ENCODE peak calls at places on chromosomes 16 and 17, in four cellular contexts. G, B, R and C are unnamed samples.

GRCh38 chr17:32323784-32324590 is 18.0 kb downstream of the C17orf75 start:
- DNase-seq in R (peak; percentile 43), B (no peak), G (no peak), C (no peak)

GRCh38 chr17:40647549-40648325 is at the start of gene SMARCE1:
- DNase-seq in G (peak; percentile 73), R (peak; percentile 78), B (peak; percentile 64), C (peak; percentile 43)

GRCh38 chr17:4901108-4901647 is 1.7 kb downstream of the CHRNE start:
- DNase-seq in G (no peak), B (no peak), R (no peak), C (no peak)

GRCh38 chr17:19301274-19301946 is 61.1 kb downstream of the B9D1 start:
- DNase-seq in R (no peak), G (no peak), B (no peak), C (no peak)

GRCh38 chr17:59190806-59191205 is 19.0 kb upstream of the SMG8 start:
- DNase-seq in G (no peak), B (no peak), R (no peak), C (no peak)

GRCh38 chr17:48374650-48375230 is 55.3 kb downstream of the SKAP1 start:
- DNase-seq in G (peak; percentile 51), B (no peak), R (no peak), C (peak; percentile 1)

GRCh38 chr17:9977175-9977574 is 72.1 kb upstream of the RCVRN start:
- DNase-seq in G (no peak), R (no peak), B (no peak), C (no peak)

GRCh38 chr17:70539172-70539924 is 370.0 kb downstream of the KCNJ2 start:
- DNase-seq in G (no peak), B (no peak), R (no peak), C (no peak)

GRCh38 chr16:49333268-49333597 is 40.4 kb upstream of the C16orf78 start:
- DNase-seq in G (no peak), B (no peak), R (no peak), C (no peak)

GRCh38 chr16:8928467-8928957 is 35.2 kb downstream of the USP7 start:
- DNase-seq in G (no peak), B (peak; percentile 28), R (no peak), C (no peak)

GRCh38 chr16:17271687-17272086 is 199.1 kb downstream of the XYLT1 start:
- DNase-seq in R (peak; percentile 48), G (peak; percentile 67), B (no peak), C (no peak)

GRCh38 chr17:33935822-33936221 is 319.3 kb upstream of the CCL2 start:
- DNase-seq in R (no peak), B (no peak), G (no peak), C (no peak)

GRCh38 chr17:1495265-1495664 is 2.8 kb upstream of the MYO1C start:
- DNase-seq in B (no peak), G (no peak), R (peak; percentile 24), C (no peak)

GRCh38 chr17:59121901-59122480 is 15.3 kb upstream of the TRIM37 start:
- DNase-seq in R (no peak), G (no peak), B (no peak), C (no peak)

GRCh38 chr17:60138769-60139437 is 10.9 kb upstream of the CA4 start:
- DNase-seq in G (peak; percentile 5), R (no peak), B (no peak), C (no peak)

GRCh38 chr16:22326771-22327445 is 29.7 kb downstream of the POLR3E start:
- DNase-seq in G (no peak), R (no peak), B (no peak), C (no peak)

GRCh38 chr16:60166111-60166510 is 1432.0 kb upstream of the GOT2 start:
- DNase-seq in G (no peak), R (no peak), B (no peak), C (no peak)

GRCh38 chr16:27389272-27389961 is 12.6 kb upstream of the IL21R start:
- DNase-seq in G (no peak), R (no peak), B (no peak), C (peak; percentile 79)

GRCh38 chr17:67528751-67529436 is 151.8 kb downstream of the PITPNC1 start:
- DNase-seq in R (peak; percentile 81), B (peak; percentile 45), G (peak; percentile 93), C (no peak)

GRCh38 chr16:3460585-3460984 is 17.1 kb downstream of the NAA60 start:
- DNase-seq in B (no peak), R (no peak), G (no peak), C (no peak)

DNA sequence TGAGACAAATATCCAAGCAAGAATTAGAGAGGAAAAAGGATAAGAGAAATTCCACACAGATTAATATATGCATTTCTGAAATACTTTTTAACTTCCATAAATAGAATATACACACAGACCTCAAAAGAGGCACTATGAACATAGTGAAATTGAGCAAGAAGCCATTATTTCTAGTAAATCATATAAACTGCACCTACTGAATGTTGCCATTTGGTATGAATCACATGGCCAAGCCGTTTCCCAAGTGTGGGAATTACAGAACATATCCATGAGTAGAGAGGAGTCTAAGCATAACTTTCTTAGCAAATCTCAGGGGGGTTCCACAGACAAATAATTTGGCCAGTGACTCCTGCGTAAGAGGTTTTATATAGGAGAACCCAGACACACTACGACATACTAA is 83.9 kb upstream of the PLEKHM1 start:
- DNase-seq in B (no peak), G (no peak), R (peak; percentile 77), C (no peak)
- H3K4me3 ChIP-seq in B (no peak overlapping the region), G (no peak overlapping the region), R (no peak overlapping the region), C (no peak overlapping the region)

DNA sequence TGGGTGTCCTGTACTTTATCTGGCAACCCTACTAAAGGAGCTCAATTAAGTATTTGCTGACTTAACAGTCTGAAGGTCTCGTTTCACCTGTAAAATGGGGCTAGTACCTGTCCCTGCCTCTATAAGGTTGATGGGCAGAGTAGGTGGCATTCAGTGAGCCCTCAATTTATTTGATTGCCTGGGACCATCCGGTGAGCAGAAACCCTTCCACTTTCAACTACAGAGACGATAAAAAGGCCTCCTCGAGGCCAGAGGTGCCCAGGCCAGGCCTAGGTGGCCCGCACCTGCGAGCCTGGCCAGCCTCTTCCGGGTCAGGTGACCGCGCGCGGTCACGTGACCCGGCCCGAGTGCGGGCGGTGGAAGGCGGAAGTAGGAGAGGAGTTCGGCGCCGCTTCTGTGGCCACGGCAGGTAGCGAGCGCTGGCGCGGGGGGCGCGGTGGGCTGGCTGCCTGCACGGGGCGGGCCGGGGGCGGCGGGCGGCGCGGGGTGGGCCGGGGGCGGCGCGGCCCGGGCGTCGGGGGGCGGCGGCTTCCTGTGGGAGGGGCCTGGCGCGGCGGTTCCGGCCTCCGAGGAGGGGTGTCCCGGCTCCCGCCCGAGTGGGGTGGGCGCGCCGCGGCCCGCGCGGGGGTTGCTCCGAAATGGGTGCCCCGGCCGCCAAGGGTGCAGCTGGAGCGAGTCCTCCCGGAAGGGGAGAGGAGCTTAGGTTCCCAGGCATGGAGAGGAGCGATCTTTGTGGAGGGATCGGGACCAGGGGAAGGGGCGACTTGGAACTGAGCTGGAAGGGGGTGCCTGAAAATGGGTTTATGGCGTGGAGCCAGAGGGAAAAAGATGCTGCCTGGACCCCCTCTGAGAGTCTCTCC is at the start of gene WWP2:
- DNase-seq in B (peak; percentile 70), G (peak; percentile 85), R (peak; percentile 46), C (peak; percentile 36)
- TF ChIP-seq CTCF in B (no peak), G (no peak), R (no peak), C (no peak)

DNA sequence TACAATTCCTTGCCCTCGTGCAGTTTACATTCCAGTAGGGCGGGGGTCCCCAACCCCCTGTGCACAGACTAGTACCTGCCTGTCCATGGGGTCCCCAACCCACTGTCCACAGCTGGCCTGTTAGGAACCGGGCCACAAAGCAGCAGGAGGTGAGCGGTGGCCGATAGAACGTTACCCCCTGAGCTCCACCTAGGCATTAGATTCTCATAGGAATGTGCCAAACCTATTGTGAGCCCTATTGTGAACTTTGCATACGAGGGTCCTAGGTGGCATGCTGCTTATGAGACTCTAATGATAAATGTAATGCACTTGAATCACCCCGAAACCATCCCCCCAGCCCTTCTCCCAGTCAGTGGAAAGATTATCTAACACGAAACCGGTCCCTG is 1.5 kb downstream of the REXO5 start:
- DNase-seq in B (no peak), G (no peak), R (no peak), C (no peak)
- H3K4me3 ChIP-seq in B (no peak overlapping the region), G (peak overlapping the region; percentile 91), R (no peak overlapping the region), C (peak overlapping the region; percentile 95)

GRCh38 chr17:42026821-42027539 is 7.1 kb downstream of the NKIRAS2 start:
- DNase-seq in B (no peak), R (no peak), G (no peak), C (no peak)

GRCh38 chr17:42025191-42025579 is 5.3 kb downstream of the NKIRAS2 start:
- DNase-seq in G (no peak), R (no peak), B (no peak), C (no peak)

GRCh38 chr17:42027540-42027889 is 7.6 kb downstream of the NKIRAS2 start:
- DNase-seq in R (no peak), G (no peak), B (no peak), C (no peak)

GRCh38 chr17:42028791-42029127 is 8.9 kb downstream of the NKIRAS2 start:
- DNase-seq in B (no peak), R (no peak), G (no peak), C (no peak)

GRCh38 chr17:42027961-42028790 is 8.3 kb downstream of the NKIRAS2 start:
- DNase-seq in B (no peak), G (no peak), R (no peak), C (no peak)
- TF ChIP-seq CTCF in B (no peak), G (peak; percentile 41), R (no peak), C (peak; percentile 31)

GRCh38 chr17:11240841-11241610 is at the start of gene SHISA6:
- DNase-seq in G (no peak), R (no peak), B (no peak), C (no peak)
- H3K4me3 ChIP-seq in G (no peak within 1 kb of the TSS), R (no peak within 1 kb of the TSS), B (peak within 1 kb of the TSS; percentile 20), C (no peak within 1 kb of the TSS)